ENCODE peak calls at places on chromosome 14, in four cellular contexts. S, W, X and Q are unnamed samples.

GRCh38 chr14:99524804-99525698 is 43.8 kb downstream of the CCNK start:
- DNase-seq in W (no peak), S (no peak), X (no peak), Q (peak; percentile 59)

GRCh38 chr14:89697281-89698060 is 257.1 kb downstream of the EFCAB11 start:
- DNase-seq in S (no peak), W (no peak), X (no peak), Q (no peak)

GRCh38 chr14:50344116-50344775 is 32.1 kb downstream of the DMAC2L start:
- DNase-seq in W (no peak), S (peak; percentile 29), X (no peak), Q (no peak)

GRCh38 chr14:58792421-58792820 is 154.7 kb downstream of the DACT1 start:
- DNase-seq in S (no peak), X (no peak), W (no peak), Q (no peak)

GRCh38 chr14:64187331-64187730 is 106.8 kb downstream of the ESR2 start:
- DNase-seq in X (no peak), W (no peak), S (no peak), Q (no peak)

GRCh38 chr14:60789656-60790055 is 55.1 kb downstream of the MNAT1 start:
- DNase-seq in W (no peak), X (no peak), S (no peak), Q (no peak)

GRCh38 chr14:46377305-46377704 is 274.3 kb downstream of the RPL10L start:
- DNase-seq in X (no peak), S (no peak), W (no peak), Q (no peak)

GRCh38 chr14:32337759-32338158 is 8.7 kb downstream of the AKAP6 start:
- DNase-seq in W (no peak), X (no peak), S (no peak), Q (no peak)

GRCh38 chr14:90774316-90774715 is 41.9 kb downstream of the TTC7B start:
- DNase-seq in W (no peak), S (no peak), X (no peak), Q (no peak)

GRCh38 chr14:29521526-29522137 is 406.0 kb downstream of the PRKD1 start:
- DNase-seq in X (peak; percentile 51), S (no peak), W (no peak), Q (no peak)

GRCh38 chr14:101708853-101709532 is 52.5 kb upstream of the PPP2R5C start:
- DNase-seq in X (no peak), W (no peak), S (no peak), Q (no peak)

GRCh38 chr14:24131549-24131966 is 1.1 kb downstream of the FITM1 start:
- DNase-seq in W (no peak), X (no peak), S (no peak), Q (no peak)

GRCh38 chr14:92408186-92408585 is 85.2 kb downstream of the SLC24A4 start:
- DNase-seq in X (no peak), S (no peak), W (peak; percentile 40), Q (no peak)

GRCh38 chr14:100116134-100116533 is 43.3 kb downstream of the DEGS2 start:
- DNase-seq in W (no peak), S (no peak), X (no peak), Q (no peak)

GRCh38 chr14:104239866-104240301 is 101.5 kb downstream of the KIF26A start:
- DNase-seq in X (no peak), S (no peak), W (no peak), Q (peak; percentile 51)

GRCh38 chr14:22536853-22537338 is 52.1 kb downstream of the DAD1 start:
- DNase-seq in W (peak; percentile 87), X (no peak), S (peak; percentile 84), Q (no peak)

GRCh38 chr14:49381778-49382177 is 204.4 kb downstream of the RPS29 start:
- DNase-seq in S (no peak), W (no peak), X (no peak), Q (no peak)

GRCh38 chr14:96624661-96625435 is 122.7 kb downstream of the PAPOLA start:
- DNase-seq in X (no peak), W (no peak), S (no peak), Q (no peak)

GRCh38 chr14:21098134-21098891 is at the start of gene ZNF219:
- DNase-seq in W (no peak), X (peak; percentile 82), S (no peak), Q (no peak)

GRCh38 chr14:72715215-72715909 is 178.5 kb downstream of the DPF3 start:
- DNase-seq in W (no peak), S (no peak), X (no peak), Q (no peak)

GRCh38 chr14:60647081-60647836 is 2.0 kb downstream of the SIX1 start:
- DNase-seq in S (no peak), X (peak; percentile 49), W (no peak), Q (no peak)

GRCh38 chr14:77097006-77097688 is 911 bp upstream of the CIPC start:
- DNase-seq in W (no peak), X (no peak), S (no peak), Q (no peak)

GRCh38 chr14:50091240-50091914 is 25.0 kb downstream of the VCPKMT start:
- DNase-seq in S (no peak), X (no peak), W (no peak), Q (no peak)

GRCh38 chr14:88902850-88903249 is 78.4 kb downstream of the TTC8 start:
- DNase-seq in X (no peak), W (no peak), S (no peak), Q (no peak)

GRCh38 chr14:100348779-100349708 is 25.9 kb downstream of the SLC25A47 start:
- DNase-seq in X (no peak), S (no peak), W (no peak), Q (no peak)

GRCh38 chr14:51627313-51627712 is 24.4 kb upstream of the FRMD6 start:
- DNase-seq in S (no peak), X (no peak), W (no peak), Q (no peak)

GRCh38 chr14:56797569-56798446 is 12.5 kb downstream of the OTX2 start:
- DNase-seq in W (no peak), S (no peak), X (peak; percentile 63), Q (no peak)

GRCh38 chr14:69701269-69701668 is 65.7 kb upstream of the SRSF5 start:
- DNase-seq in S (no peak), X (no peak), W (no peak), Q (no peak)